ENCODE peak calls at places on chromosome 1, in ten cellular contexts. One of them, this sample, is unnamed.

GRCh38 chr1:44316231-44316759 is 38.8 kb downstream of the ERI3 start:
- DNase-seq in frontal cortex: no peak
- DNase-seq in left colon: no peak
- DNase-seq in NCI-H2081: peak
- DNase-seq in naive thymus-derived CD4-positive, alpha-beta T cell: no peak
- DNase-seq in EL: no peak
- DNase-seq in T follicular helper cell: no peak
- DNase-seq in GM12865: peak
- DNase-seq in stimulated activated CD4-positive, alpha-beta T cell treated with anti-CD3 and anti-CD28 coated beads, Interleukin-15, amount 100 ng/mL, for 24 hours: no peak
- DNase-seq in T-cell: no peak
- DNase-seq in this sample: no peak

GRCh38 chr1:30611741-30612309 is 111.6 kb downstream of the MATN1 start:
- DNase-seq in frontal cortex: no peak
- DNase-seq in left colon: no peak
- DNase-seq in NCI-H2081: no peak
- DNase-seq in naive thymus-derived CD4-positive, alpha-beta T cell: no peak
- DNase-seq in EL: no peak
- DNase-seq in T follicular helper cell: no peak
- DNase-seq in GM12865: no peak
- DNase-seq in stimulated activated CD4-positive, alpha-beta T cell treated with anti-CD3 and anti-CD28 coated beads, Interleukin-15, amount 100 ng/mL, for 24 hours: no peak
- DNase-seq in T-cell: no peak
- DNase-seq in this sample: no peak

GRCh38 chr1:112646225-112646624 is 26.6 kb downstream of the CAPZA1 start:
- DNase-seq in frontal cortex: no peak
- DNase-seq in left colon: no peak
- DNase-seq in NCI-H2081: no peak
- DNase-seq in naive thymus-derived CD4-positive, alpha-beta T cell: no peak
- DNase-seq in EL: no peak
- DNase-seq in T follicular helper cell: no peak
- DNase-seq in GM12865: no peak
- DNase-seq in stimulated activated CD4-positive, alpha-beta T cell treated with anti-CD3 and anti-CD28 coated beads, Interleukin-15, amount 100 ng/mL, for 24 hours: no peak
- DNase-seq in T-cell: no peak
- DNase-seq in this sample: no peak

GRCh38 chr1:1890506-1891348 is at the start of gene GNB1:
- DNase-seq in frontal cortex: peak
- DNase-seq in left colon: peak
- DNase-seq in NCI-H2081: peak
- DNase-seq in naive thymus-derived CD4-positive, alpha-beta T cell: peak
- DNase-seq in EL: peak
- DNase-seq in T follicular helper cell: peak
- DNase-seq in GM12865: peak
- DNase-seq in stimulated activated CD4-positive, alpha-beta T cell treated with anti-CD3 and anti-CD28 coated beads, Interleukin-15, amount 100 ng/mL, for 24 hours: peak
- DNase-seq in T-cell: peak
- DNase-seq in this sample: peak

GRCh38 chr1:171334024-171334423 is 20.0 kb downstream of the FMO4 start:
- DNase-seq in frontal cortex: no peak
- DNase-seq in left colon: no peak
- DNase-seq in NCI-H2081: no peak
- DNase-seq in naive thymus-derived CD4-positive, alpha-beta T cell: no peak
- DNase-seq in EL: no peak
- DNase-seq in T follicular helper cell: no peak
- DNase-seq in GM12865: no peak
- DNase-seq in stimulated activated CD4-positive, alpha-beta T cell treated with anti-CD3 and anti-CD28 coated beads, Interleukin-15, amount 100 ng/mL, for 24 hours: no peak
- DNase-seq in T-cell: no peak
- DNase-seq in this sample: no peak

GRCh38 chr1:1177452-1178206 is 3.9 kb downstream of the TTLL10 start:
- DNase-seq in frontal cortex: no peak
- DNase-seq in left colon: no peak
- DNase-seq in NCI-H2081: no peak
- DNase-seq in naive thymus-derived CD4-positive, alpha-beta T cell: no peak
- DNase-seq in EL: no peak
- DNase-seq in T follicular helper cell: no peak
- DNase-seq in GM12865: no peak
- DNase-seq in stimulated activated CD4-positive, alpha-beta T cell treated with anti-CD3 and anti-CD28 coated beads, Interleukin-15, amount 100 ng/mL, for 24 hours: no peak
- DNase-seq in T-cell: no peak
- DNase-seq in this sample: no peak

GRCh38 chr1:34108269-34108668 is 56.8 kb downstream of the CSMD2 start:
- DNase-seq in frontal cortex: no peak
- DNase-seq in left colon: no peak
- DNase-seq in NCI-H2081: no peak
- DNase-seq in naive thymus-derived CD4-positive, alpha-beta T cell: no peak
- DNase-seq in EL: no peak
- DNase-seq in T follicular helper cell: no peak
- DNase-seq in GM12865: no peak
- DNase-seq in stimulated activated CD4-positive, alpha-beta T cell treated with anti-CD3 and anti-CD28 coated beads, Interleukin-15, amount 100 ng/mL, for 24 hours: no peak
- DNase-seq in T-cell: no peak
- DNase-seq in this sample: peak

GRCh38 chr1:39816431-39817090 is 27.9 kb upstream of the BMP8B start:
- DNase-seq in frontal cortex: peak
- DNase-seq in left colon: peak
- DNase-seq in NCI-H2081: peak
- DNase-seq in naive thymus-derived CD4-positive, alpha-beta T cell: peak
- DNase-seq in EL: peak
- DNase-seq in T follicular helper cell: peak
- DNase-seq in GM12865: peak
- DNase-seq in stimulated activated CD4-positive, alpha-beta T cell treated with anti-CD3 and anti-CD28 coated beads, Interleukin-15, amount 100 ng/mL, for 24 hours: peak
- DNase-seq in T-cell: peak
- DNase-seq in this sample: peak

GRCh38 chr1:28480308-28480707 is 25.5 kb upstream of the RCC1 start:
- DNase-seq in frontal cortex: no peak
- DNase-seq in left colon: no peak
- DNase-seq in NCI-H2081: no peak
- DNase-seq in naive thymus-derived CD4-positive, alpha-beta T cell: no peak
- DNase-seq in EL: no peak
- DNase-seq in T follicular helper cell: no peak
- DNase-seq in GM12865: no peak
- DNase-seq in stimulated activated CD4-positive, alpha-beta T cell treated with anti-CD3 and anti-CD28 coated beads, Interleukin-15, amount 100 ng/mL, for 24 hours: no peak
- DNase-seq in T-cell: no peak
- DNase-seq in this sample: no peak

GRCh38 chr1:8255712-8256111 is 62.2 kb upstream of the SLC45A1 start:
- DNase-seq in frontal cortex: no peak
- DNase-seq in left colon: no peak
- DNase-seq in NCI-H2081: no peak
- DNase-seq in naive thymus-derived CD4-positive, alpha-beta T cell: no peak
- DNase-seq in EL: no peak
- DNase-seq in T follicular helper cell: no peak
- DNase-seq in GM12865: no peak
- DNase-seq in stimulated activated CD4-positive, alpha-beta T cell treated with anti-CD3 and anti-CD28 coated beads, Interleukin-15, amount 100 ng/mL, for 24 hours: no peak
- DNase-seq in T-cell: no peak
- DNase-seq in this sample: no peak

GRCh38 chr1:231264642-231265041 is 23.6 kb downstream of the GNPAT start:
- DNase-seq in frontal cortex: no peak
- DNase-seq in left colon: no peak
- DNase-seq in NCI-H2081: no peak
- DNase-seq in naive thymus-derived CD4-positive, alpha-beta T cell: no peak
- DNase-seq in EL: no peak
- DNase-seq in T follicular helper cell: no peak
- DNase-seq in GM12865: no peak
- DNase-seq in stimulated activated CD4-positive, alpha-beta T cell treated with anti-CD3 and anti-CD28 coated beads, Interleukin-15, amount 100 ng/mL, for 24 hours: no peak
- DNase-seq in T-cell: no peak
- DNase-seq in this sample: no peak

GRCh38 chr1:19957779-19958178 is 21.6 kb downstream of the PLA2G2A start:
- DNase-seq in frontal cortex: no peak
- DNase-seq in left colon: no peak
- DNase-seq in NCI-H2081: no peak
- DNase-seq in naive thymus-derived CD4-positive, alpha-beta T cell: no peak
- DNase-seq in EL: no peak
- DNase-seq in T follicular helper cell: no peak
- DNase-seq in GM12865: no peak
- DNase-seq in stimulated activated CD4-positive, alpha-beta T cell treated with anti-CD3 and anti-CD28 coated beads, Interleukin-15, amount 100 ng/mL, for 24 hours: no peak
- DNase-seq in T-cell: no peak
- DNase-seq in this sample: no peak

GRCh38 chr1:47231314-47232186 is 475 bp downstream of the TAL1 start:
- DNase-seq in frontal cortex: no peak
- DNase-seq in left colon: no peak
- DNase-seq in NCI-H2081: no peak
- DNase-seq in naive thymus-derived CD4-positive, alpha-beta T cell: no peak
- DNase-seq in EL: peak
- DNase-seq in T follicular helper cell: no peak
- DNase-seq in GM12865: peak
- DNase-seq in stimulated activated CD4-positive, alpha-beta T cell treated with anti-CD3 and anti-CD28 coated beads, Interleukin-15, amount 100 ng/mL, for 24 hours: peak
- DNase-seq in T-cell: peak
- DNase-seq in this sample: no peak

GRCh38 chr1:185974367-185974766 is 240.2 kb downstream of the HMCN1 start:
- DNase-seq in frontal cortex: no peak
- DNase-seq in left colon: no peak
- DNase-seq in NCI-H2081: no peak
- DNase-seq in naive thymus-derived CD4-positive, alpha-beta T cell: no peak
- DNase-seq in EL: no peak
- DNase-seq in T follicular helper cell: no peak
- DNase-seq in GM12865: no peak
- DNase-seq in stimulated activated CD4-positive, alpha-beta T cell treated with anti-CD3 and anti-CD28 coated beads, Interleukin-15, amount 100 ng/mL, for 24 hours: no peak
- DNase-seq in T-cell: no peak
- DNase-seq in this sample: no peak

GRCh38 chr1:43605761-43606160 is 44.2 kb upstream of the KDM4A start:
- DNase-seq in frontal cortex: no peak
- DNase-seq in left colon: no peak
- DNase-seq in NCI-H2081: no peak
- DNase-seq in naive thymus-derived CD4-positive, alpha-beta T cell: no peak
- DNase-seq in EL: no peak
- DNase-seq in T follicular helper cell: no peak
- DNase-seq in GM12865: no peak
- DNase-seq in stimulated activated CD4-positive, alpha-beta T cell treated with anti-CD3 and anti-CD28 coated beads, Interleukin-15, amount 100 ng/mL, for 24 hours: no peak
- DNase-seq in T-cell: no peak
- DNase-seq in this sample: no peak